ENCODE peak calls at places on chromosomes 5 and 9, in four cellular contexts. O is stimulated activated naive CD8-positive, alpha-beta T cell treated with anti-CD3 and anti-CD28 coated beads, Interleukin-15, Interleukin-2, amounts not matched to agents 100 U/mL and 50 U/mL, for 24 hours; U is T-helper 2 cell; Y is iris pigment epithelial cell. H is an unnamed sample.

GRCh38 chr9:127035948-127036347 is 86.5 kb downstream of the ANGPTL2 start:
- DNase-seq in O (no peak), U (no peak), Y (no peak), H (no peak)

GRCh38 chr5:153463806-153464205 is 26.7 kb upstream of the GRIA1 start:
- DNase-seq in O (no peak), U (no peak), Y (peak), H (no peak)

GRCh38 chr5:1415059-1415425 is 30.2 kb downstream of the SLC6A3 start:
- DNase-seq in O (no peak), U (no peak), Y (no peak), H (no peak)

GRCh38 chr9:14770592-14770991 is 48.1 kb upstream of the CER1 start:
- DNase-seq in O (no peak), U (no peak), Y (no peak), H (no peak)

GRCh38 chr9:124191691-124192208 is 66.0 kb upstream of the NEK6 start:
- DNase-seq in O (no peak), U (no peak), Y (no peak), H (no peak)

GRCh38 chr9:83508072-83508471 is 30.1 kb downstream of the FRMD3 start:
- DNase-seq in O (no peak), U (peak), Y (peak), H (no peak)

GRCh38 chr5:113274836-113275414 is 159.9 kb downstream of the TSSK1B start:
- DNase-seq in O (no peak), U (no peak), Y (no peak), H (no peak)

GRCh38 chr9:134025606-134026541 is 593 bp downstream of the BRD3OS start:
- DNase-seq in O (peak), U (peak), Y (peak), H (peak)

GRCh38 chr9:133836001-133836758 is 98.0 kb upstream of the SARDH start:
- DNase-seq in O (no peak), U (no peak), Y (no peak), H (no peak)

GRCh38 chr5:126846344-126846743 is 69.4 kb downstream of the LMNB1 start:
- DNase-seq in O (no peak), U (no peak), Y (peak), H (no peak)

GRCh38 chr5:172179032-172179989 is 8.7 kb downstream of the STK10 start:
- DNase-seq in O (peak), U (peak), Y (peak), H (no peak)

GRCh38 chr5:151213803-151214613 is 9.9 kb downstream of the CCDC69 start:
- DNase-seq in O (peak), U (peak), Y (peak), H (peak)

GRCh38 chr5:179309751-179310320 is 35.4 kb downstream of the ADAMTS2 start:
- DNase-seq in O (no peak), U (no peak), Y (no peak), H (no peak)

GRCh38 chr9:17970285-17970684 is 391.4 kb downstream of the SH3GL2 start:
- DNase-seq in O (no peak), U (no peak), Y (no peak), H (no peak)

GRCh38 chr5:177492841-177493240 is 4.6 kb downstream of the PDLIM7 start:
- DNase-seq in O (no peak), U (no peak), Y (no peak), H (no peak)

GRCh38 chr5:158718738-158719505 is 380.8 kb downstream of the EBF1 start:
- DNase-seq in O (no peak), U (no peak), Y (peak), H (no peak)

GRCh38 chr9:134540441-134541372 is 100.9 kb upstream of the COL5A1 start:
- DNase-seq in O (no peak), U (no peak), Y (no peak), H (no peak)

GRCh38 chr5:111472579-111472978 is 39.8 kb downstream of the STARD4 start:
- DNase-seq in O (no peak), U (no peak), Y (no peak), H (no peak)

GRCh38 chr5:180130876-180131740 is 59.5 kb upstream of the RNF130 start:
- DNase-seq in O (no peak), U (no peak), Y (no peak), H (no peak)

GRCh38 chr5:88984040-88984439 is 101.1 kb upstream of the MEF2C start:
- DNase-seq in O (no peak), U (no peak), Y (no peak), H (no peak)

GRCh38 chr5:9395736-9396135 is 150.1 kb downstream of the SEMA5A start:
- DNase-seq in O (no peak), U (no peak), Y (no peak), H (no peak)